ENCODE peak calls at places on chromosomes 4 and X, in seven cellular contexts. B is iris pigment epithelial cell; T is mammary epithelial cell; Z is activated CD4-positive, alpha-beta T cell treated with anti-CD3 and anti-CD28 coated beads, Interleukin-2, amount 50 U/mL, for 4 hours; P is activated T-cell treated with anti-CD3 and anti-CD28 coated beads for 1 hour; G is EL; A is aorta. Y is an unnamed sample.

GRCh38 chrX:17078031-17078730 is 131.7 kb downstream of the REPS2 start:
- DNase-seq in B (peak), T (peak), Z (no peak), P (no peak), G (peak), A (no peak), Y (no peak)

GRCh38 chr4:86401826-86402225 is 42.0 kb upstream of the MAPK10 start:
- DNase-seq in B (no peak), T (no peak), Z (no peak), P (no peak), G (no peak), A (no peak), Y (no peak)

GRCh38 chr4:170090667-170091052 is 904 bp upstream of the AADAT start:
- DNase-seq in B (peak), T (peak), Z (no peak), P (no peak), G (peak), A (no peak), Y (no peak)

GRCh38 chrX:110758781-110759180 is 36.8 kb downstream of the CHRDL1 start:
- DNase-seq in B (no peak), T (no peak), Z (no peak), P (no peak), G (peak), A (no peak), Y (no peak)

GRCh38 chrX:128504496-128504895 is 452.3 kb upstream of the ACTRT1 start:
- DNase-seq in B (no peak), T (no peak), Z (no peak), P (no peak), G (no peak), A (no peak), Y (no peak)

GRCh38 chr4:159719531-159719930 is 616.7 kb downstream of the RAPGEF2 start:
- DNase-seq in B (no peak), T (no peak), Z (no peak), P (no peak), G (no peak), A (no peak), Y (no peak)

GRCh38 chr4:103018391-103019318 is 850 bp downstream of the SLC9B1 start:
- DNase-seq in B (no peak), T (no peak), Z (no peak), P (no peak), G (peak), A (no peak), Y (no peak)

GRCh38 chr4:173001571-173001970 is 167.0 kb upstream of the GALNT7 start:
- DNase-seq in B (peak), T (peak), Z (no peak), P (no peak), G (peak), A (no peak), Y (no peak)

GRCh38 chr4:82063017-82063416 is 310.8 kb downstream of the HNRNPD start:
- DNase-seq in B (no peak), T (no peak), Z (no peak), P (no peak), G (no peak), A (no peak), Y (no peak)

GRCh38 chrX:6226646-6227444 is 1.8 kb downstream of the NLGN4X start:
- DNase-seq in B (no peak), T (no peak), Z (no peak), P (no peak), G (no peak), A (peak), Y (no peak)

GRCh38 chrX:63250253-63250868 is 100.8 kb downstream of the SPIN4 start:
- DNase-seq in B (peak), T (peak), Z (peak), P (no peak), G (peak), A (no peak), Y (no peak)

GRCh38 chr4:154124539-154125255 is 335.8 kb upstream of the SFRP2 start:
- DNase-seq in B (peak), T (peak), Z (no peak), P (no peak), G (peak), A (no peak), Y (no peak)

GRCh38 chrX:120310861-120311631 is at the start of gene TMEM255A:
- DNase-seq in B (no peak), T (no peak), Z (no peak), P (no peak), G (peak), A (no peak), Y (peak)

Y was measured in Peyer's patch.